ENCODE peak calls at places on chromosomes 6 and 20, in six cellular contexts. One of them, this sample, is unnamed.

GRCh38 chr6:91852232-91852631 is 1265.4 kb upstream of the MAP3K7 start:
- DNase-seq in dorsolateral prefrontal cortex: no peak
- DNase-seq in Calu3: no peak
- DNase-seq in nephron progenitor cell: no peak
- DNase-seq in kidney epithelial cell: no peak
- DNase-seq in heart left ventricle: no peak
- DNase-seq in this sample: no peak

GRCh38 chr6:108562503-108562993 is 1.8 kb downstream of the FOXO3 start:
- DNase-seq in dorsolateral prefrontal cortex: peak; percentile 44
- DNase-seq in Calu3: peak; percentile 76
- DNase-seq in nephron progenitor cell: peak; percentile 45
- DNase-seq in kidney epithelial cell: peak; percentile 58
- DNase-seq in heart left ventricle: peak; percentile 77
- DNase-seq in this sample: no peak

GRCh38 chr6:78611886-78612480 is 255.4 kb upstream of the IRAK1BP1 start:
- DNase-seq in dorsolateral prefrontal cortex: no peak
- DNase-seq in Calu3: no peak
- DNase-seq in nephron progenitor cell: no peak
- DNase-seq in kidney epithelial cell: no peak
- DNase-seq in heart left ventricle: no peak
- DNase-seq in this sample: no peak

GRCh38 chr6:142300758-142301251 is 1.0 kb upstream of the ADGRG6 start:
- DNase-seq in dorsolateral prefrontal cortex: no peak
- DNase-seq in Calu3: peak; percentile 70
- DNase-seq in nephron progenitor cell: no peak
- DNase-seq in kidney epithelial cell: no peak
- DNase-seq in heart left ventricle: no peak
- DNase-seq in this sample: no peak

GRCh38 chr20:25470045-25470444 is 62.6 kb downstream of the GINS1 start:
- DNase-seq in dorsolateral prefrontal cortex: no peak
- DNase-seq in Calu3: no peak
- DNase-seq in nephron progenitor cell: peak; percentile 30
- DNase-seq in kidney epithelial cell: no peak
- DNase-seq in heart left ventricle: no peak
- DNase-seq in this sample: no peak

GRCh38 chr20:62550087-62550565 is 74.3 kb upstream of the GATA5 start:
- DNase-seq in dorsolateral prefrontal cortex: no peak
- DNase-seq in Calu3: no peak
- DNase-seq in nephron progenitor cell: peak; percentile 35
- DNase-seq in kidney epithelial cell: no peak
- DNase-seq in heart left ventricle: peak; percentile 88
- DNase-seq in this sample: no peak

GRCh38 chr6:3457710-3458605 is 1.1 kb upstream of the SLC22A23 start:
- DNase-seq in dorsolateral prefrontal cortex: peak; percentile 50
- DNase-seq in Calu3: no peak
- DNase-seq in nephron progenitor cell: peak; percentile 19
- DNase-seq in kidney epithelial cell: no peak
- DNase-seq in heart left ventricle: no peak
- DNase-seq in this sample: no peak

GRCh38 chr6:163837681-163838431 is 423.3 kb downstream of the QKI start:
- DNase-seq in dorsolateral prefrontal cortex: no peak
- DNase-seq in Calu3: no peak
- DNase-seq in nephron progenitor cell: peak; percentile 68
- DNase-seq in kidney epithelial cell: no peak
- DNase-seq in heart left ventricle: peak; percentile 41
- DNase-seq in this sample: no peak

GRCh38 chr6:152050451-152051195 is 243.1 kb downstream of the ESR1 start:
- DNase-seq in dorsolateral prefrontal cortex: no peak
- DNase-seq in Calu3: no peak
- DNase-seq in nephron progenitor cell: no peak
- DNase-seq in kidney epithelial cell: no peak
- DNase-seq in heart left ventricle: no peak
- DNase-seq in this sample: no peak

GRCh38 chr6:111591901-111592461 is 13.7 kb downstream of the TRAF3IP2 start:
- DNase-seq in dorsolateral prefrontal cortex: no peak
- DNase-seq in Calu3: no peak
- DNase-seq in nephron progenitor cell: no peak
- DNase-seq in kidney epithelial cell: no peak
- DNase-seq in heart left ventricle: no peak
- DNase-seq in this sample: peak; percentile 80

GRCh38 chr6:47603227-47603626 is 95.2 kb upstream of the ADGRF4 start:
- DNase-seq in dorsolateral prefrontal cortex: no peak
- DNase-seq in Calu3: no peak
- DNase-seq in nephron progenitor cell: no peak
- DNase-seq in kidney epithelial cell: no peak
- DNase-seq in heart left ventricle: no peak
- DNase-seq in this sample: no peak

GRCh38 chr6:162463573-162463972 is 264.0 kb downstream of the PRKN start:
- DNase-seq in dorsolateral prefrontal cortex: no peak
- DNase-seq in Calu3: no peak
- DNase-seq in nephron progenitor cell: no peak
- DNase-seq in kidney epithelial cell: no peak
- DNase-seq in heart left ventricle: no peak
- DNase-seq in this sample: no peak

GRCh38 chr6:13354331-13355042 is 26.1 kb upstream of the TBC1D7 start:
- DNase-seq in dorsolateral prefrontal cortex: no peak
- DNase-seq in Calu3: no peak
- DNase-seq in nephron progenitor cell: no peak
- DNase-seq in kidney epithelial cell: peak; percentile 48
- DNase-seq in heart left ventricle: no peak
- DNase-seq in this sample: no peak

GRCh38 chr20:63896136-63896890 is 1.4 kb downstream of the DNAJC5 start:
- DNase-seq in dorsolateral prefrontal cortex: peak; percentile 34
- DNase-seq in Calu3: peak; percentile 39
- DNase-seq in nephron progenitor cell: peak; percentile 26
- DNase-seq in kidney epithelial cell: no peak
- DNase-seq in heart left ventricle: peak; percentile 56
- DNase-seq in this sample: no peak

GRCh38 chr6:170046786-170047626 is 243.9 kb downstream of the DLL1 start:
- DNase-seq in dorsolateral prefrontal cortex: no peak
- DNase-seq in Calu3: no peak
- DNase-seq in nephron progenitor cell: no peak
- DNase-seq in kidney epithelial cell: no peak
- DNase-seq in heart left ventricle: peak; percentile 16
- DNase-seq in this sample: peak; percentile 51

GRCh38 chr6:142223938-142224337 is 76.9 kb downstream of the VTA1 start:
- DNase-seq in dorsolateral prefrontal cortex: no peak
- DNase-seq in Calu3: no peak
- DNase-seq in nephron progenitor cell: no peak
- DNase-seq in kidney epithelial cell: no peak
- DNase-seq in heart left ventricle: no peak
- DNase-seq in this sample: no peak

GRCh38 chr6:14278436-14278835 is 160.9 kb downstream of the CD83 start:
- DNase-seq in dorsolateral prefrontal cortex: no peak
- DNase-seq in Calu3: no peak
- DNase-seq in nephron progenitor cell: no peak
- DNase-seq in kidney epithelial cell: no peak
- DNase-seq in heart left ventricle: no peak
- DNase-seq in this sample: no peak

GRCh38 chr6:129345890-129346289 is 364.1 kb downstream of the ARHGAP18 start:
- DNase-seq in dorsolateral prefrontal cortex: no peak
- DNase-seq in Calu3: no peak
- DNase-seq in nephron progenitor cell: no peak
- DNase-seq in kidney epithelial cell: no peak
- DNase-seq in heart left ventricle: no peak
- DNase-seq in this sample: no peak

GRCh38 chr6:36597775-36598174 is 3.6 kb downstream of the SRSF3 start:
- DNase-seq in dorsolateral prefrontal cortex: no peak
- DNase-seq in Calu3: no peak
- DNase-seq in nephron progenitor cell: no peak
- DNase-seq in kidney epithelial cell: no peak
- DNase-seq in heart left ventricle: no peak
- DNase-seq in this sample: no peak

GRCh38 chr6:18323935-18324707 is 59.8 kb upstream of the DEK start:
- DNase-seq in dorsolateral prefrontal cortex: no peak
- DNase-seq in Calu3: peak; percentile 13
- DNase-seq in nephron progenitor cell: peak; percentile 11
- DNase-seq in kidney epithelial cell: no peak
- DNase-seq in heart left ventricle: no peak
- DNase-seq in this sample: no peak

GRCh38 chr20:11822116-11822794 is 95.4 kb upstream of the BTBD3 start:
- DNase-seq in dorsolateral prefrontal cortex: no peak
- DNase-seq in Calu3: no peak
- DNase-seq in nephron progenitor cell: no peak
- DNase-seq in kidney epithelial cell: no peak
- DNase-seq in heart left ventricle: no peak
- DNase-seq in this sample: no peak

GRCh38 chr6:132867055-132867454 is 52.7 kb downstream of the RPS12 start:
- DNase-seq in dorsolateral prefrontal cortex: no peak
- DNase-seq in Calu3: no peak
- DNase-seq in nephron progenitor cell: no peak
- DNase-seq in kidney epithelial cell: no peak
- DNase-seq in heart left ventricle: no peak
- DNase-seq in this sample: no peak

GRCh38 chr6:3294921-3295871 is 36.4 kb downstream of the PSMG4 start:
- DNase-seq in dorsolateral prefrontal cortex: peak; percentile 68
- DNase-seq in Calu3: peak; percentile 6
- DNase-seq in nephron progenitor cell: no peak
- DNase-seq in kidney epithelial cell: no peak
- DNase-seq in heart left ventricle: no peak
- DNase-seq in this sample: no peak

GRCh38 chr6:166809721-166810120 is 146.6 kb downstream of the RNASET2 start:
- DNase-seq in dorsolateral prefrontal cortex: no peak
- DNase-seq in Calu3: no peak
- DNase-seq in nephron progenitor cell: no peak
- DNase-seq in kidney epithelial cell: no peak
- DNase-seq in heart left ventricle: no peak
- DNase-seq in this sample: no peak

GRCh38 chr6:116165596-116165995 is 39.7 kb upstream of the COL10A1 start:
- DNase-seq in dorsolateral prefrontal cortex: no peak
- DNase-seq in Calu3: no peak
- DNase-seq in nephron progenitor cell: no peak
- DNase-seq in kidney epithelial cell: no peak
- DNase-seq in heart left ventricle: no peak
- DNase-seq in this sample: no peak

GRCh38 chr6:1952726-1953360 is 292.6 kb downstream of the GMDS start:
- DNase-seq in dorsolateral prefrontal cortex: no peak
- DNase-seq in Calu3: peak; percentile 63
- DNase-seq in nephron progenitor cell: no peak
- DNase-seq in kidney epithelial cell: peak; percentile 97
- DNase-seq in heart left ventricle: no peak
- DNase-seq in this sample: peak; percentile 29

GRCh38 chr20:56385130-56385529 is 6.9 kb downstream of the AURKA start:
- DNase-seq in dorsolateral prefrontal cortex: no peak
- DNase-seq in Calu3: no peak
- DNase-seq in nephron progenitor cell: no peak
- DNase-seq in kidney epithelial cell: no peak
- DNase-seq in heart left ventricle: no peak
- DNase-seq in this sample: no peak

GRCh38 chr6:128487055-128487454 is 33.3 kb downstream of the PTPRK start:
- DNase-seq in dorsolateral prefrontal cortex: no peak
- DNase-seq in Calu3: peak; percentile 46
- DNase-seq in nephron progenitor cell: no peak
- DNase-seq in kidney epithelial cell: no peak
- DNase-seq in heart left ventricle: no peak
- DNase-seq in this sample: no peak

GRCh38 chr6:74605942-74606341 is 599.9 kb downstream of the COL12A1 start:
- DNase-seq in dorsolateral prefrontal cortex: no peak
- DNase-seq in Calu3: no peak
- DNase-seq in nephron progenitor cell: no peak
- DNase-seq in kidney epithelial cell: no peak
- DNase-seq in heart left ventricle: no peak
- DNase-seq in this sample: no peak

GRCh38 chr20:24618739-24619138 is 149.3 kb downstream of the SYNDIG1 start:
- DNase-seq in dorsolateral prefrontal cortex: no peak
- DNase-seq in Calu3: no peak
- DNase-seq in nephron progenitor cell: no peak
- DNase-seq in kidney epithelial cell: no peak
- DNase-seq in heart left ventricle: no peak
- DNase-seq in this sample: no peak

GRCh38 chr6:126748141-126748540 is 370.3 kb upstream of the RSPO3 start:
- DNase-seq in dorsolateral prefrontal cortex: no peak
- DNase-seq in Calu3: no peak
- DNase-seq in nephron progenitor cell: no peak
- DNase-seq in kidney epithelial cell: no peak
- DNase-seq in heart left ventricle: no peak
- DNase-seq in this sample: peak; percentile 59

GRCh38 chr20:2671977-2672376 is 8.0 kb upstream of the IDH3B start:
- DNase-seq in dorsolateral prefrontal cortex: no peak
- DNase-seq in Calu3: no peak
- DNase-seq in nephron progenitor cell: no peak
- DNase-seq in kidney epithelial cell: no peak
- DNase-seq in heart left ventricle: no peak
- DNase-seq in this sample: no peak
- TF ChIP-seq CTCF in dorsolateral prefrontal cortex: no peak
- TF ChIP-seq CTCF in Calu3: no peak
- TF ChIP-seq CTCF in nephron progenitor cell: no peak
- TF ChIP-seq CTCF in kidney epithelial cell: peak; percentile 22
- TF ChIP-seq CTCF in heart left ventricle: no peak
- TF ChIP-seq CTCF in this sample: no peak

GRCh38 chr6:159431750-159432149 is 261.3 kb downstream of the SOD2 start:
- DNase-seq in dorsolateral prefrontal cortex: no peak
- DNase-seq in Calu3: no peak
- DNase-seq in nephron progenitor cell: no peak
- DNase-seq in kidney epithelial cell: no peak
- DNase-seq in heart left ventricle: no peak
- DNase-seq in this sample: no peak

GRCh38 chr6:159421586-159421985 is 252.4 kb downstream of the FNDC1 start:
- DNase-seq in dorsolateral prefrontal cortex: no peak
- DNase-seq in Calu3: no peak
- DNase-seq in nephron progenitor cell: no peak
- DNase-seq in kidney epithelial cell: no peak
- DNase-seq in heart left ventricle: no peak
- DNase-seq in this sample: no peak

GRCh38 chr6:159422041-159422984 is 253.1 kb downstream of the FNDC1 start:
- DNase-seq in dorsolateral prefrontal cortex: no peak
- DNase-seq in Calu3: peak; percentile 12
- DNase-seq in nephron progenitor cell: no peak
- DNase-seq in kidney epithelial cell: no peak
- DNase-seq in heart left ventricle: no peak
- DNase-seq in this sample: no peak

GRCh38 chr6:159429427-159429826 is 260.2 kb downstream of the FNDC1 start:
- DNase-seq in dorsolateral prefrontal cortex: no peak
- DNase-seq in Calu3: no peak
- DNase-seq in nephron progenitor cell: no peak
- DNase-seq in kidney epithelial cell: no peak
- DNase-seq in heart left ventricle: no peak
- DNase-seq in this sample: no peak

GRCh38 chr6:159427335-159427734 is 258.1 kb downstream of the FNDC1 start:
- DNase-seq in dorsolateral prefrontal cortex: no peak
- DNase-seq in Calu3: no peak
- DNase-seq in nephron progenitor cell: no peak
- DNase-seq in kidney epithelial cell: no peak
- DNase-seq in heart left ventricle: no peak
- DNase-seq in this sample: no peak
- TF ChIP-seq CTCF in dorsolateral prefrontal cortex: no peak
- TF ChIP-seq CTCF in Calu3: no peak
- TF ChIP-seq CTCF in nephron progenitor cell: no peak
- TF ChIP-seq CTCF in kidney epithelial cell: no peak
- TF ChIP-seq CTCF in heart left ventricle: no peak
- TF ChIP-seq CTCF in this sample: no peak

GRCh38 chr20:51014797-51015722 is 7.8 kb downstream of the KCNG1 start:
- DNase-seq in dorsolateral prefrontal cortex: no peak
- DNase-seq in Calu3: peak; percentile 84
- DNase-seq in nephron progenitor cell: peak; percentile 82
- DNase-seq in kidney epithelial cell: peak; percentile 10
- DNase-seq in heart left ventricle: no peak
- DNase-seq in this sample: no peak
- TF ChIP-seq CTCF in dorsolateral prefrontal cortex: peak; percentile 66
- TF ChIP-seq CTCF in Calu3: peak; percentile 84
- TF ChIP-seq CTCF in nephron progenitor cell: peak; percentile 63
- TF ChIP-seq CTCF in kidney epithelial cell: peak; percentile 83
- TF ChIP-seq CTCF in heart left ventricle: peak; percentile 26
- TF ChIP-seq CTCF in this sample: peak; percentile 83

GRCh38 chr20:16017656-16018055 is 555.6 kb downstream of the KIF16B start:
- DNase-seq in dorsolateral prefrontal cortex: no peak
- DNase-seq in Calu3: no peak
- DNase-seq in nephron progenitor cell: no peak
- DNase-seq in kidney epithelial cell: no peak
- DNase-seq in heart left ventricle: no peak
- DNase-seq in this sample: no peak
- TF ChIP-seq CTCF in dorsolateral prefrontal cortex: no peak
- TF ChIP-seq CTCF in Calu3: no peak
- TF ChIP-seq CTCF in nephron progenitor cell: no peak
- TF ChIP-seq CTCF in kidney epithelial cell: no peak
- TF ChIP-seq CTCF in heart left ventricle: no peak
- TF ChIP-seq CTCF in this sample: no peak